ENCODE peak calls at places on chromosomes 1 and 21, in eight cellular contexts. E is sciatic nerve; O is HCT116; G is stimulated activated naive CD4-positive, alpha-beta T cell; Z is lung microvascular endothelial cell; C is kidney epithelial cell; Y is PC-9; D is iris pigment epithelial cell. P is an unnamed sample.

GRCh38 chr21:44868707-44869106 is 4.8 kb downstream of the PTTG1IP start:
- DNase-seq in E (no peak), O (no peak), G (no peak), Z (no peak), C (no peak), Y (no peak), D (no peak), P (no peak)

GRCh38 chr1:115098979-115099692 is 9.8 kb upstream of the TSPAN2 start:
- DNase-seq in E (no peak), O (no peak), G (peak), Z (peak), C (peak), Y (peak), D (no peak), P (peak)

GRCh38 chr1:37475380-37476086 is 1.2 kb downstream of the ZC3H12A start:
- DNase-seq in E (no peak), O (no peak), G (no peak), Z (no peak), C (no peak), Y (no peak), D (no peak), P (no peak)

GRCh38 chr1:11535316-11535715 is 56.4 kb downstream of the DISP3 start:
- DNase-seq in E (no peak), O (no peak), G (no peak), Z (no peak), C (no peak), Y (no peak), D (no peak), P (no peak)

GRCh38 chr1:9129391-9130041 is 614 bp upstream of the GPR157 start:
- DNase-seq in E (peak), O (peak), G (peak), Z (peak), C (no peak), Y (peak), D (no peak), P (peak)

GRCh38 chr1:243562473-243562872 is 287.6 kb downstream of the AKT3 start:
- DNase-seq in E (no peak), O (no peak), G (no peak), Z (no peak), C (no peak), Y (no peak), D (no peak), P (no peak)

GRCh38 chr1:198830397-198830796 is 191.6 kb downstream of the PTPRC start:
- DNase-seq in E (no peak), O (no peak), G (peak), Z (no peak), C (peak), Y (no peak), D (no peak), P (no peak)

GRCh38 chr1:25782608-25783201 is 17.3 kb upstream of the SELENON start:
- DNase-seq in E (no peak), O (no peak), G (no peak), Z (no peak), C (no peak), Y (no peak), D (no peak), P (no peak)

GRCh38 chr1:27832762-27833161 is 2.2 kb downstream of the PPP1R8 start:
- DNase-seq in E (no peak), O (no peak), G (no peak), Z (peak), C (no peak), Y (no peak), D (peak), P (no peak)

GRCh38 chr1:178417858-178418257 is 78.9 kb downstream of the CLEC20A start:
- DNase-seq in E (no peak), O (peak), G (no peak), Z (no peak), C (peak), Y (no peak), D (peak), P (peak)

GRCh38 chr1:46461017-46461808 is 28.4 kb upstream of the DMBX1 start:
- DNase-seq in E (no peak), O (no peak), G (no peak), Z (no peak), C (no peak), Y (no peak), D (no peak), P (no peak)

GRCh38 chr1:232221790-232222499 is 408.0 kb downstream of the SIPA1L2 start:
- DNase-seq in E (no peak), O (peak), G (no peak), Z (no peak), C (peak), Y (no peak), D (peak), P (peak)

GRCh38 chr1:162973381-162973795 is 95.8 kb upstream of the RGS4 start:
- DNase-seq in E (no peak), O (no peak), G (no peak), Z (no peak), C (peak), Y (no peak), D (peak), P (no peak)

GRCh38 chr1:17017435-17017834 is 5.7 kb upstream of the ATP13A2 start:
- DNase-seq in E (peak), O (no peak), G (no peak), Z (no peak), C (no peak), Y (no peak), D (no peak), P (no peak)

GRCh38 chr1:8047686-8048522 is 21.8 kb upstream of the ERRFI1 start:
- DNase-seq in E (no peak), O (peak), G (no peak), Z (peak), C (no peak), Y (no peak), D (peak), P (peak)

GRCh38 chr21:26469789-26470188 is 103.3 kb downstream of the CYYR1 start:
- DNase-seq in E (no peak), O (no peak), G (no peak), Z (no peak), C (peak), Y (no peak), D (peak), P (no peak)

GRCh38 chr1:234503193-234504050 is 24.4 kb upstream of the TARBP1 start:
- DNase-seq in E (no peak), O (no peak), G (no peak), Z (no peak), C (no peak), Y (no peak), D (no peak), P (no peak)

GRCh38 chr1:230103341-230104173 is 36.5 kb downstream of the GALNT2 start:
- DNase-seq in E (no peak), O (no peak), G (no peak), Z (no peak), C (no peak), Y (no peak), D (no peak), P (no peak)

GRCh38 chr1:53375440-53375839 is 47.6 kb upstream of the LRP8 start:
- DNase-seq in E (peak), O (no peak), G (no peak), Z (no peak), C (no peak), Y (no peak), D (no peak), P (no peak)

GRCh38 chr21:37060296-37060695 is 12.6 kb downstream of the PIGP start:
- DNase-seq in E (no peak), O (peak), G (no peak), Z (peak), C (peak), Y (peak), D (peak), P (peak)

P was measured in A549.